ENCODE peak calls at places on chromosomes 1 and 21, in eight cellular contexts. I, F, S, U, L, W, A and P are unnamed samples.

GRCh38 chr1:247332215-247332900 is 691 bp upstream of the ZNF496 start:
- DNase-seq in I (no peak), F (no peak), S (peak; percentile 56), U (peak; percentile 75), L (peak; percentile 48), W (peak; percentile 40), A (peak; percentile 60), P (no peak)

GRCh38 chr21:35993875-35994490 is 66.3 kb downstream of the SETD4 start:
- DNase-seq in I (no peak), F (no peak), S (no peak), U (no peak), L (no peak), W (no peak), A (no peak), P (no peak)

GRCh38 chr1:156487862-156488261 is 12.7 kb downstream of the MEF2D start:
- DNase-seq in I (no peak), F (peak; percentile 30), S (no peak), U (peak; percentile 68), L (no peak), W (peak; percentile 32), A (no peak), P (no peak)

GRCh38 chr1:164673584-164674214 is 114.7 kb downstream of the PBX1 start:
- DNase-seq in I (no peak), F (no peak), S (no peak), U (no peak), L (no peak), W (no peak), A (no peak), P (no peak)

GRCh38 chr1:85569122-85569521 is 11.4 kb upstream of the CCN1 start:
- DNase-seq in I (no peak), F (no peak), S (no peak), U (no peak), L (peak; percentile 95), W (peak; percentile 59), A (no peak), P (no peak)

GRCh38 chr1:91617242-91617837 is 116.7 kb downstream of the CDC7 start:
- DNase-seq in I (no peak), F (no peak), S (no peak), U (no peak), L (no peak), W (no peak), A (peak; percentile 51), P (no peak)

GRCh38 chr1:27153549-27153886 is 1.4 kb downstream of the SLC9A1 start:
- DNase-seq in I (no peak), F (no peak), S (no peak), U (no peak), L (no peak), W (no peak), A (no peak), P (no peak)

GRCh38 chr1:230230948-230231738 is 164.1 kb downstream of the GALNT2 start:
- DNase-seq in I (no peak), F (no peak), S (no peak), U (no peak), L (no peak), W (no peak), A (no peak), P (no peak)

GRCh38 chr1:69836961-69837636 is 269.4 kb downstream of the LRRC7 start:
- DNase-seq in I (no peak), F (no peak), S (no peak), U (no peak), L (peak; percentile 13), W (no peak), A (no peak), P (no peak)

GRCh38 chr1:7458946-7459345 is 312.1 kb upstream of the VAMP3 start:
- DNase-seq in I (no peak), F (no peak), S (no peak), U (no peak), L (no peak), W (no peak), A (no peak), P (no peak)

GRCh38 chr1:153805929-153806750 is 30.9 kb downstream of the SLC27A3 start:
- DNase-seq in I (no peak), F (no peak), S (no peak), U (no peak), L (no peak), W (no peak), A (no peak), P (no peak)

GRCh38 chr21:35606136-35606535 is 454.2 kb downstream of the SETD4 start:
- DNase-seq in I (no peak), F (no peak), S (no peak), U (no peak), L (no peak), W (peak; percentile 35), A (no peak), P (no peak)

GRCh38 chr1:98340511-98340910 is 321.0 kb upstream of the SNX7 start:
- DNase-seq in I (no peak), F (no peak), S (no peak), U (no peak), L (peak; percentile 71), W (peak; percentile 67), A (no peak), P (no peak)

GRCh38 chr1:95547000-95547399 is 313.0 kb downstream of the RWDD3 start:
- DNase-seq in I (no peak), F (no peak), S (no peak), U (no peak), L (no peak), W (peak; percentile 75), A (no peak), P (no peak)

GRCh38 chr1:14988636-14989035 is 164.9 kb upstream of the TMEM51 start:
- DNase-seq in I (no peak), F (no peak), S (no peak), U (no peak), L (no peak), W (no peak), A (no peak), P (no peak)

GRCh38 chr1:14982029-14982428 is 171.5 kb upstream of the TMEM51 start:
- DNase-seq in I (no peak), F (no peak), S (no peak), U (no peak), L (no peak), W (no peak), A (no peak), P (no peak)

GRCh38 chr1:14980801-14981200 is 172.7 kb upstream of the TMEM51 start:
- DNase-seq in I (no peak), F (no peak), S (no peak), U (no peak), L (peak; percentile 59), W (no peak), A (no peak), P (no peak)

GRCh38 chr1:14987829-14988603 is 165.5 kb upstream of the TMEM51 start:
- DNase-seq in I (no peak), F (no peak), S (no peak), U (no peak), L (no peak), W (no peak), A (peak; percentile 53), P (no peak)

DNA sequence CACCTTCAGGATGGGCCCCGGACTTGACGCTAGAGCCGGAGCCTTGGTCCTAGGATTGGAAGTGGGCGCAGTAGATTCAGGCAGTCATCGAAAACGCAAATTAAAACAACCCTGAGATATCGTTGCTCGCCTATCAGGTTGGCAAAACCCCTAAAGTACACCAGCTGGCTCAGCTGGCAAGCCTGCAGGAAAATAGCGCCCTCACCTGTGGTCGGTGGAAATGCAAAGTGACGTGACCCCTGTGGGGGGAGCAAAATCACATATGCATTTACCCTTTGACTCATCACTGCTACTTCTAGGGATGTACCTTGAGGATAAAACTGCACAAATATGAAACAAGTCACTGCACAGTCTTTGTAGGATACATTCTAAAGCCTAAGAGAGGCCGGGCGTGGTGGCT is 170.3 kb upstream of the TMEM51 start:
- DNase-seq in I (no peak), F (no peak), S (no peak), U (no peak), L (no peak), W (no peak), A (no peak), P (no peak)
- TF ChIP-seq CTCF in I (no peak), F (no peak), S (no peak), U (no peak), L (no peak), W (no peak), A (no peak), P (no peak)

GRCh38 chr1:72182859-72183258 is 99.5 kb downstream of the NEGR1 start:
- DNase-seq in I (no peak), F (no peak), S (no peak), U (no peak), L (no peak), W (no peak), A (no peak), P (no peak)

GRCh38 chr1:72184099-72184695 is 98.1 kb downstream of the NEGR1 start:
- DNase-seq in I (no peak), F (no peak), S (no peak), U (no peak), L (no peak), W (no peak), A (no peak), P (no peak)

DNA sequence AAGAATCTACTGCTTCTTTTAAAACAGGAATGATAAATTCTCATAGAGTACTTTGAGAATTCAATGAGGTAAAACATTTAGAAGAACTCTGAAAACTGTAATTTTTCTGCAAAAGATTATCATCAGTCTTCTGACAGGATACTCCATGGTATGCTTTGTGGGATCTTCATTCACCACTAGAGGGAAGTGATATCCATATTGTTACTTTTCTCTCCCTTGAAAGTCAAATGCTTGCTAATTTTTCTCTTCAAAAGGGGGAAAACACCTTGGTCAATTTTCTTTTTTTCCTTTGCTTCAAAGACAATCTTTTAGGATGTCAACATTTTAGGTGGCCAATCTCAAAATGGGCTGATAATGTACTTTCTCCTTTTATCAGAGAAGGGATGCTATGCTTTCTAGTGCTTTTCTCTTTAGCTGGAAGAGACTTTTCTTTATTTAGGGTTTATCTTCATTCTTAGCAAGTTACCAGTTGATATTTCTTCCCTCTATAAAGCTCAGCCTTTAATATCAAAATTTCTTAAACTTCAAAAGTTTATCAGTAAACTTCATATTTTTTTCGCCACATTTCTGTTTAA is 95.5 kb downstream of the NEGR1 start:
- DNase-seq in I (no peak), F (no peak), S (peak; percentile 13), U (no peak), L (peak; percentile 16), W (peak; percentile 19), A (no peak), P (peak; percentile 11)
- TF ChIP-seq CTCF in I (peak; percentile 44), F (peak; percentile 5), S (peak; percentile 49), U (peak; percentile 8), L (peak; percentile 75), W (peak; percentile 53), A (peak; percentile 60), P (peak; percentile 73)

DNA sequence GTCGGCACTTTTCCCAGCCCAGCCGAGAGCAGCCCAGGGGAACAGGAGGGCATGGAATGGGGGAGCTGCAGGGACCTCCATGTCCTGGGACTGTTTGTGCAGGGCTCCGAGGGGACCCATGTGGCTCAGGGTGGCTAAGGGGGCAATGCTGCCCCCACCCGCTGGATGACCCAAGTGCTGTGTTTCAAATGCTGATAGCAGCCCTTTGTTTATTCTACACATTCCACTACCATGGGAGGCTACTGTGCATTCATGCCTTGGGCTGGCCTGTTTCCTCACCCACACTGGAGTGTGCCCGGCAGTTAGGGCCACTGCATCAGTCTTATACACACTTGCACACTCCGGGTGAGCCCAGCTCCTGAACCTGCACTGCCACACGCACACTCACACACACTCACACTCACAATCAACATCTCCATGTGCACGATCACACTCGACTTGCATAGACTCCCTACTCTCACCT is 93.5 kb upstream of the POU3F1 start:
- DNase-seq in I (no peak), F (no peak), S (no peak), U (no peak), L (peak; percentile 48), W (no peak), A (no peak), P (no peak)
- TF ChIP-seq CTCF in I (no peak), F (no peak), S (no peak), U (no peak), L (no peak), W (no peak), A (no peak), P (no peak)

GRCh38 chr1:228181105-228181504 is 15.5 kb downstream of the IBA57 start:
- DNase-seq in I (no peak), F (no peak), S (no peak), U (no peak), L (no peak), W (no peak), A (no peak), P (no peak)
- TF ChIP-seq CTCF in I (no peak), F (no peak), S (no peak), U (no peak), L (no peak), W (no peak), A (no peak), P (no peak)